ENCODE peak calls at places on chromosomes 2 and 18, in five cellular contexts. One of them, this sample, is unnamed.

GRCh38 chr18:5073026-5073944 is 123.8 kb downstream of the AKAIN1 start:
- DNase-seq in body of pancreas: no peak
- DNase-seq in right lobe of liver: no peak
- DNase-seq in mesenchymal stem cell: peak; percentile 3
- DNase-seq in left ventricle myocardium inferior: no peak
- DNase-seq in this sample: peak; percentile 57

GRCh38 chr2:159738509-159739390 is 26.4 kb downstream of the MARCHF7 start:
- DNase-seq in mesenchymal stem cell: no peak
- DNase-seq in right lobe of liver: no peak
- DNase-seq in body of pancreas: no peak
- DNase-seq in left ventricle myocardium inferior: no peak
- DNase-seq in this sample: peak; percentile 32

GRCh38 chr2:3078684-3079083 is 298.9 kb downstream of the EIPR1 start:
- DNase-seq in left ventricle myocardium inferior: no peak
- DNase-seq in mesenchymal stem cell: no peak
- DNase-seq in body of pancreas: no peak
- DNase-seq in right lobe of liver: no peak
- DNase-seq in this sample: peak; percentile 26

GRCh38 chr2:54866868-54867267 is 143.4 kb downstream of the EML6 start:
- DNase-seq in body of pancreas: no peak
- DNase-seq in left ventricle myocardium inferior: no peak
- DNase-seq in right lobe of liver: no peak
- DNase-seq in mesenchymal stem cell: no peak
- DNase-seq in this sample: no peak

GRCh38 chr2:768484-768883 is 91.3 kb upstream of the TMEM18 start:
- DNase-seq in right lobe of liver: no peak
- DNase-seq in left ventricle myocardium inferior: no peak
- DNase-seq in mesenchymal stem cell: no peak
- DNase-seq in body of pancreas: no peak
- DNase-seq in this sample: no peak

GRCh38 chr18:63878343-63878742 is 9.2 kb upstream of the SERPINB2 start:
- DNase-seq in right lobe of liver: no peak
- DNase-seq in mesenchymal stem cell: peak; percentile 47
- DNase-seq in body of pancreas: no peak
- DNase-seq in left ventricle myocardium inferior: no peak
- DNase-seq in this sample: no peak

GRCh38 chr2:135952891-135953290 is 32.5 kb downstream of the DARS1 start:
- DNase-seq in mesenchymal stem cell: peak; percentile 83
- DNase-seq in body of pancreas: no peak
- DNase-seq in right lobe of liver: no peak
- DNase-seq in left ventricle myocardium inferior: no peak
- DNase-seq in this sample: no peak

GRCh38 chr2:47313141-47313691 is 89.7 kb upstream of the MSH2 start:
- DNase-seq in body of pancreas: no peak
- DNase-seq in mesenchymal stem cell: peak; percentile 22
- DNase-seq in left ventricle myocardium inferior: no peak
- DNase-seq in right lobe of liver: no peak
- DNase-seq in this sample: no peak

GRCh38 chr2:46179037-46179621 is 118.1 kb upstream of the EPAS1 start:
- DNase-seq in right lobe of liver: no peak
- DNase-seq in left ventricle myocardium inferior: peak; percentile 70
- DNase-seq in mesenchymal stem cell: peak; percentile 99
- DNase-seq in body of pancreas: peak; percentile 17
- DNase-seq in this sample: peak; percentile 60

GRCh38 chr2:57181315-57182038 is 865.1 kb upstream of the VRK2 start:
- DNase-seq in body of pancreas: no peak
- DNase-seq in mesenchymal stem cell: peak; percentile 36
- DNase-seq in left ventricle myocardium inferior: no peak
- DNase-seq in right lobe of liver: no peak
- DNase-seq in this sample: no peak

GRCh38 chr2:129877795-129878775 is 101.4 kb upstream of the RAB6C start:
- DNase-seq in right lobe of liver: no peak
- DNase-seq in mesenchymal stem cell: peak; percentile 38
- DNase-seq in body of pancreas: no peak
- DNase-seq in left ventricle myocardium inferior: peak; percentile 26
- DNase-seq in this sample: no peak

GRCh38 chr2:12210016-12210933 is 463.8 kb downstream of the LPIN1 start:
- DNase-seq in right lobe of liver: no peak
- DNase-seq in left ventricle myocardium inferior: no peak
- DNase-seq in body of pancreas: no peak
- DNase-seq in mesenchymal stem cell: no peak
- DNase-seq in this sample: no peak

GRCh38 chr2:34251578-34251977 is 652.5 kb upstream of the FAM98A start:
- DNase-seq in mesenchymal stem cell: no peak
- DNase-seq in body of pancreas: no peak
- DNase-seq in right lobe of liver: no peak
- DNase-seq in left ventricle myocardium inferior: no peak
- DNase-seq in this sample: no peak

GRCh38 chr18:53971331-53971730 is 253.1 kb downstream of the MBD2 start:
- DNase-seq in left ventricle myocardium inferior: no peak
- DNase-seq in mesenchymal stem cell: no peak
- DNase-seq in body of pancreas: no peak
- DNase-seq in right lobe of liver: no peak
- DNase-seq in this sample: no peak

GRCh38 chr2:183105402-183106134 is 18.7 kb upstream of the NUP35 start:
- DNase-seq in body of pancreas: no peak
- DNase-seq in left ventricle myocardium inferior: no peak
- DNase-seq in mesenchymal stem cell: peak; percentile 73
- DNase-seq in right lobe of liver: no peak
- DNase-seq in this sample: no peak

GRCh38 chr2:236085647-236086046 is 82.5 kb downstream of the GBX2 start:
- DNase-seq in right lobe of liver: peak; percentile 31
- DNase-seq in mesenchymal stem cell: no peak
- DNase-seq in left ventricle myocardium inferior: no peak
- DNase-seq in body of pancreas: no peak
- DNase-seq in this sample: no peak

GRCh38 chr18:24763765-24764548 is 303.5 kb downstream of the HRH4 start:
- DNase-seq in left ventricle myocardium inferior: peak; percentile 45
- DNase-seq in right lobe of liver: no peak
- DNase-seq in body of pancreas: no peak
- DNase-seq in mesenchymal stem cell: peak; percentile 43
- DNase-seq in this sample: peak; percentile 30

GRCh38 chr18:54791657-54792056 is 36.6 kb upstream of the RAB27B start:
- DNase-seq in right lobe of liver: no peak
- DNase-seq in body of pancreas: no peak
- DNase-seq in mesenchymal stem cell: no peak
- DNase-seq in left ventricle myocardium inferior: no peak
- DNase-seq in this sample: no peak

GRCh38 chr2:117933884-117934354 is 80.0 kb downstream of the CCDC93 start:
- DNase-seq in left ventricle myocardium inferior: no peak
- DNase-seq in body of pancreas: no peak
- DNase-seq in right lobe of liver: no peak
- DNase-seq in mesenchymal stem cell: peak; percentile 66
- DNase-seq in this sample: no peak

GRCh38 chr2:31193806-31194205 is 23.5 kb downstream of the CAPN14 start:
- DNase-seq in left ventricle myocardium inferior: no peak
- DNase-seq in body of pancreas: no peak
- DNase-seq in mesenchymal stem cell: no peak
- DNase-seq in right lobe of liver: no peak
- DNase-seq in this sample: no peak

GRCh38 chr2:141439524-141439923 is 691.3 kb downstream of the LRP1B start:
- DNase-seq in mesenchymal stem cell: peak; percentile 11
- DNase-seq in left ventricle myocardium inferior: no peak
- DNase-seq in right lobe of liver: no peak
- DNase-seq in body of pancreas: no peak
- DNase-seq in this sample: no peak

GRCh38 chr2:237922641-237923361 is 44.0 kb upstream of the UBE2F start:
- DNase-seq in right lobe of liver: no peak
- DNase-seq in mesenchymal stem cell: no peak
- DNase-seq in body of pancreas: peak; percentile 57
- DNase-seq in left ventricle myocardium inferior: no peak
- DNase-seq in this sample: no peak

GRCh38 chr2:196983934-196984333 is 57.4 kb upstream of the PGAP1 start:
- DNase-seq in right lobe of liver: no peak
- DNase-seq in mesenchymal stem cell: peak; percentile 38
- DNase-seq in left ventricle myocardium inferior: no peak
- DNase-seq in body of pancreas: no peak
- DNase-seq in this sample: no peak

GRCh38 chr2:157107877-157108276 is 149.6 kb upstream of the GALNT5 start:
- DNase-seq in left ventricle myocardium inferior: no peak
- DNase-seq in mesenchymal stem cell: peak; percentile 3
- DNase-seq in body of pancreas: no peak
- DNase-seq in right lobe of liver: no peak
- DNase-seq in this sample: peak; percentile 77

GRCh38 chr2:234451852-234452625 is 44.8 kb downstream of the ARL4C start:
- DNase-seq in right lobe of liver: no peak
- DNase-seq in body of pancreas: no peak
- DNase-seq in mesenchymal stem cell: peak; percentile 85
- DNase-seq in left ventricle myocardium inferior: no peak
- DNase-seq in this sample: no peak

GRCh38 chr2:28436525-28437051 is 43.9 kb downstream of the FOSL2 start:
- DNase-seq in left ventricle myocardium inferior: no peak
- DNase-seq in body of pancreas: no peak
- DNase-seq in mesenchymal stem cell: no peak
- DNase-seq in right lobe of liver: no peak
- DNase-seq in this sample: no peak

GRCh38 chr18:11259421-11259820 is 110.1 kb upstream of the PIEZO2 start:
- DNase-seq in left ventricle myocardium inferior: peak; percentile 36
- DNase-seq in body of pancreas: no peak
- DNase-seq in right lobe of liver: no peak
- DNase-seq in mesenchymal stem cell: no peak
- DNase-seq in this sample: no peak

DNA sequence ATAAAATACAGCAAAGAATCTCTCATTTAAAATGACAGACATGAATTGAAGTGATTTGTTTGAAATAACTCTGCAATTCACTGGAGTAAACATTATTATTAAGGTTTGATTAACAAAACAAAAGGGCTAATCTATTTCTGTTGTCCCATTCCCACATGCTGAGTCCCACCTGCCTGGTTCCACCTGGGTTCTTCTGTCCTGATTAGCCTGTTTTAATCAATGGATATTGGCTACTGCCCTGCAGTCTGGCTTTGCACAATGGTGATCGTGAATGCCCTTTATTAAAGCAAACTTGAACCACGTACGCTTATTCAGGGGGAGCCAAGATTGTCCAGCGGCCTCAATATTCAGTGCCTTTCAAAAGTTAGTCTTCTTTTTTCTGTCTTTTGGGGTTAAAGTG is 72.8 kb upstream of the CDH19 start:
- DNase-seq in right lobe of liver: no peak
- DNase-seq in left ventricle myocardium inferior: no peak
- DNase-seq in body of pancreas: no peak
- DNase-seq in mesenchymal stem cell: no peak
- DNase-seq in this sample: no peak
- H3K9me3 ChIP-seq in right lobe of liver: no peaks in the 10 kb centered on the region
- H3K9me3 ChIP-seq in left ventricle myocardium inferior: peaks cover 28% of the 10 kb centered on the region
- H3K9me3 ChIP-seq in body of pancreas: no peaks in the 10 kb centered on the region
- H3K9me3 ChIP-seq in mesenchymal stem cell: peaks cover 5% of the 10 kb centered on the region
- H3K9me3 ChIP-seq in this sample: no peaks in the 10 kb centered on the region

GRCh38 chr2:84170979-84171378 is 288.1 kb downstream of the SUCLG1 start:
- DNase-seq in body of pancreas: no peak
- DNase-seq in mesenchymal stem cell: no peak
- DNase-seq in left ventricle myocardium inferior: no peak
- DNase-seq in right lobe of liver: no peak
- DNase-seq in this sample: no peak
- H3K27me3 ChIP-seq in body of pancreas: no peaks in the 10 kb centered on the region
- H3K27me3 ChIP-seq in mesenchymal stem cell: no peaks in the 10 kb centered on the region
- H3K27me3 ChIP-seq in left ventricle myocardium inferior: no peaks in the 10 kb centered on the region
- H3K27me3 ChIP-seq in right lobe of liver: no peaks in the 10 kb centered on the region
- H3K27me3 ChIP-seq in this sample: peaks cover 4% of the 10 kb centered on the region

DNA sequence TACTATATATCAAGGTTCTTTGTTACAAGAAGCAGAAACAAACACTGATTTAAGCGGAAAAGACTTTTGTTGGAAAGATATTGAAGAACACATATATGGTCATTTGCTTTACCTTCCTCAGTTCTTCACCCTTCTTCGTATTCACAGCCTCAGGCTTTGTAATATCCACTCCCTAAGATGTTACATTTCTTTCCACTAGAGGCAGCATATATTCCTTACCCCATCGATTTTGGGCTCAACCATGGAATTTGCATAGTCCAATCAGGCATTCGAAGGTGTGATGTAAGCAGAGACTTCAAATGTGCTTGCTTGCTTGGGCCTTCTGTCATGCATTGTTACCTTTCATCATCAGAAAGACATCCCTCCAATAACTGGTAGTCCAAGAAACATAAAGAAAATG is 287.4 kb downstream of the PID1 start:
- DNase-seq in body of pancreas: no peak
- DNase-seq in left ventricle myocardium inferior: no peak
- DNase-seq in mesenchymal stem cell: no peak
- DNase-seq in right lobe of liver: no peak
- DNase-seq in this sample: no peak
- H3K9me3 ChIP-seq in body of pancreas: no peaks in the 10 kb centered on the region
- H3K9me3 ChIP-seq in left ventricle myocardium inferior: peaks cover 27% of the 10 kb centered on the region
- H3K9me3 ChIP-seq in mesenchymal stem cell: peaks cover 39% of the 10 kb centered on the region
- H3K9me3 ChIP-seq in right lobe of liver: peaks cover 12% of the 10 kb centered on the region
- H3K9me3 ChIP-seq in this sample: peaks cover 2% of the 10 kb centered on the region

DNA sequence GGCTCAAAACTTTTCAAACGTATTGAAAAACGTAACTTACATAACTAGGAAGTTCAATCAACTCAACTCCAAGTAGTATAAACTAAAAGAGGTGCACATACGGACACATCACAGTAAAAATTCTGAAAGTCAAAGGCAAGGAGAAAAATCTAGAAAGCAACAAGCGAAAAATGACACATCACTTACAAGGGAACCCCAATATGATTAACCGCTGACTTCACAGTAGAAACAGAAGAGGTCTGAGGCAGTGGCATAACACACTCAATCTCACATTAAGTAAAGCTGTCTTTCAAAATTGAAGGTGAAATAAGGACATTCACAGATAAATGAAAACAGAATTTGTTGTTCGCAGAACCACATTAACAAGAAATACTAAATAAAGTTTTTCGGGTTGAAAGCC is 32.7 kb downstream of the PPP4R1 start:
- DNase-seq in body of pancreas: no peak
- DNase-seq in mesenchymal stem cell: no peak
- DNase-seq in right lobe of liver: no peak
- DNase-seq in left ventricle myocardium inferior: no peak
- DNase-seq in this sample: no peak
- H3K27me3 ChIP-seq in body of pancreas: no peaks in the 10 kb centered on the region
- H3K27me3 ChIP-seq in mesenchymal stem cell: no peaks in the 10 kb centered on the region
- H3K27me3 ChIP-seq in right lobe of liver: no peaks in the 10 kb centered on the region
- H3K27me3 ChIP-seq in left ventricle myocardium inferior: no peaks in the 10 kb centered on the region
- H3K27me3 ChIP-seq in this sample: no peaks in the 10 kb centered on the region

GRCh38 chr2:171832489-171832888 is 61.6 kb downstream of the SLC25A12 start:
- DNase-seq in left ventricle myocardium inferior: no peak
- DNase-seq in body of pancreas: no peak
- DNase-seq in mesenchymal stem cell: no peak
- DNase-seq in right lobe of liver: no peak
- DNase-seq in this sample: no peak

GRCh38 chr2:171836151-171836910 is 57.7 kb downstream of the SLC25A12 start:
- DNase-seq in body of pancreas: no peak
- DNase-seq in mesenchymal stem cell: no peak
- DNase-seq in left ventricle myocardium inferior: no peak
- DNase-seq in right lobe of liver: no peak
- DNase-seq in this sample: no peak

GRCh38 chr2:171837736-171838135 is 56.3 kb downstream of the SLC25A12 start:
- DNase-seq in right lobe of liver: no peak
- DNase-seq in mesenchymal stem cell: no peak
- DNase-seq in left ventricle myocardium inferior: no peak
- DNase-seq in body of pancreas: no peak
- DNase-seq in this sample: no peak

GRCh38 chr2:171830039-171830438 is 64.0 kb downstream of the SLC25A12 start:
- DNase-seq in right lobe of liver: no peak
- DNase-seq in mesenchymal stem cell: no peak
- DNase-seq in left ventricle myocardium inferior: no peak
- DNase-seq in body of pancreas: no peak
- DNase-seq in this sample: no peak

GRCh38 chr2:171834286-171834685 is 59.8 kb downstream of the SLC25A12 start:
- DNase-seq in left ventricle myocardium inferior: no peak
- DNase-seq in right lobe of liver: no peak
- DNase-seq in mesenchymal stem cell: no peak
- DNase-seq in body of pancreas: no peak
- DNase-seq in this sample: no peak
- H3K9me3 ChIP-seq in left ventricle myocardium inferior: no peaks in the 10 kb centered on the region
- H3K9me3 ChIP-seq in right lobe of liver: no peaks in the 10 kb centered on the region
- H3K9me3 ChIP-seq in mesenchymal stem cell: peaks cover 24% of the 10 kb centered on the region
- H3K9me3 ChIP-seq in body of pancreas: no peaks in the 10 kb centered on the region
- H3K9me3 ChIP-seq in this sample: peaks cover 5% of the 10 kb centered on the region

This sample was measured in SJCRH30.